ENCODE peak calls at places on chromosome 1, in ten cellular contexts. One of them, this sample, is unnamed.

GRCh38 chr1:81681570-81681969 is 119.2 kb upstream of the ADGRL2 start:
- DNase-seq in cerebellum: no peak
- DNase-seq in NCI-H748 treated with DMSO at 0.1 percent for 48 hours: no peak
- DNase-seq in psoas muscle: no peak
- DNase-seq in spleen: no peak
- DNase-seq in AG08396: no peak
- DNase-seq in NCI-H345: peak; percentile 9
- DNase-seq in adrenal gland: no peak
- DNase-seq in bronchial epithelial cell: peak; percentile 95
- DNase-seq in hippocampal formation: peak; percentile 7
- DNase-seq in this sample: no peak

GRCh38 chr1:50424940-50425375 is 1.7 kb upstream of the DMRTA2 start:
- DNase-seq in NCI-H748 treated with DMSO at 0.1 percent for 48 hours: no peak
- DNase-seq in adrenal gland: no peak
- DNase-seq in AG08396: no peak
- DNase-seq in cerebellum: no peak
- DNase-seq in NCI-H345: no peak
- DNase-seq in hippocampal formation: no peak
- DNase-seq in spleen: no peak
- DNase-seq in psoas muscle: no peak
- DNase-seq in bronchial epithelial cell: no peak
- DNase-seq in this sample: no peak

GRCh38 chr1:47894718-47895393 is 102.3 kb downstream of the TRABD2B start:
- DNase-seq in adrenal gland: peak; percentile 91
- DNase-seq in hippocampal formation: no peak
- DNase-seq in AG08396: no peak
- DNase-seq in psoas muscle: no peak
- DNase-seq in cerebellum: no peak
- DNase-seq in NCI-H345: no peak
- DNase-seq in bronchial epithelial cell: peak; percentile 86
- DNase-seq in NCI-H748 treated with DMSO at 0.1 percent for 48 hours: no peak
- DNase-seq in spleen: no peak
- DNase-seq in this sample: no peak

GRCh38 chr1:23930861-23931471 is 17.8 kb upstream of the CNR2 start:
- DNase-seq in spleen: no peak
- DNase-seq in NCI-H345: no peak
- DNase-seq in NCI-H748 treated with DMSO at 0.1 percent for 48 hours: no peak
- DNase-seq in adrenal gland: no peak
- DNase-seq in cerebellum: no peak
- DNase-seq in hippocampal formation: no peak
- DNase-seq in AG08396: peak; percentile 57
- DNase-seq in psoas muscle: no peak
- DNase-seq in bronchial epithelial cell: peak; percentile 83
- DNase-seq in this sample: no peak

GRCh38 chr1:117712598-117712997 is 106.8 kb downstream of the TENT5C start:
- DNase-seq in psoas muscle: no peak
- DNase-seq in spleen: no peak
- DNase-seq in bronchial epithelial cell: no peak
- DNase-seq in AG08396: no peak
- DNase-seq in NCI-H345: no peak
- DNase-seq in NCI-H748 treated with DMSO at 0.1 percent for 48 hours: no peak
- DNase-seq in cerebellum: no peak
- DNase-seq in hippocampal formation: no peak
- DNase-seq in adrenal gland: no peak
- DNase-seq in this sample: no peak

GRCh38 chr1:187714501-187714900 is 885.8 kb downstream of the PLA2G4A start:
- DNase-seq in NCI-H345: no peak
- DNase-seq in bronchial epithelial cell: peak; percentile 37
- DNase-seq in spleen: no peak
- DNase-seq in hippocampal formation: no peak
- DNase-seq in psoas muscle: no peak
- DNase-seq in NCI-H748 treated with DMSO at 0.1 percent for 48 hours: no peak
- DNase-seq in cerebellum: no peak
- DNase-seq in adrenal gland: no peak
- DNase-seq in AG08396: no peak
- DNase-seq in this sample: no peak

GRCh38 chr1:54937469-54937868 is 43.0 kb upstream of the TMEM61 start:
- DNase-seq in psoas muscle: no peak
- DNase-seq in spleen: no peak
- DNase-seq in bronchial epithelial cell: peak; percentile 73
- DNase-seq in NCI-H345: no peak
- DNase-seq in AG08396: no peak
- DNase-seq in adrenal gland: no peak
- DNase-seq in cerebellum: no peak
- DNase-seq in hippocampal formation: no peak
- DNase-seq in NCI-H748 treated with DMSO at 0.1 percent for 48 hours: no peak
- DNase-seq in this sample: no peak

GRCh38 chr1:18012686-18013085 is 94.9 kb upstream of the IGSF21 start:
- DNase-seq in NCI-H345: no peak
- DNase-seq in bronchial epithelial cell: no peak
- DNase-seq in hippocampal formation: no peak
- DNase-seq in NCI-H748 treated with DMSO at 0.1 percent for 48 hours: no peak
- DNase-seq in spleen: no peak
- DNase-seq in psoas muscle: no peak
- DNase-seq in AG08396: no peak
- DNase-seq in cerebellum: no peak
- DNase-seq in adrenal gland: no peak
- DNase-seq in this sample: no peak

GRCh38 chr1:110481968-110482623 is 31.1 kb downstream of the PROK1 start:
- DNase-seq in AG08396: no peak
- DNase-seq in hippocampal formation: no peak
- DNase-seq in NCI-H748 treated with DMSO at 0.1 percent for 48 hours: no peak
- DNase-seq in NCI-H345: no peak
- DNase-seq in adrenal gland: no peak
- DNase-seq in spleen: no peak
- DNase-seq in bronchial epithelial cell: no peak
- DNase-seq in psoas muscle: no peak
- DNase-seq in cerebellum: no peak
- DNase-seq in this sample: no peak

GRCh38 chr1:42844592-42845140 is 1.7 kb upstream of the ZNF691 start:
- DNase-seq in NCI-H748 treated with DMSO at 0.1 percent for 48 hours: no peak
- DNase-seq in NCI-H345: no peak
- DNase-seq in spleen: no peak
- DNase-seq in AG08396: peak; percentile 17
- DNase-seq in cerebellum: no peak
- DNase-seq in psoas muscle: no peak
- DNase-seq in hippocampal formation: no peak
- DNase-seq in adrenal gland: no peak
- DNase-seq in bronchial epithelial cell: peak; percentile 68
- DNase-seq in this sample: no peak

GRCh38 chr1:46027788-46028573 is 104.4 kb downstream of the PIK3R3 start:
- DNase-seq in bronchial epithelial cell: no peak
- DNase-seq in cerebellum: no peak
- DNase-seq in AG08396: no peak
- DNase-seq in hippocampal formation: no peak
- DNase-seq in NCI-H345: no peak
- DNase-seq in psoas muscle: no peak
- DNase-seq in NCI-H748 treated with DMSO at 0.1 percent for 48 hours: no peak
- DNase-seq in spleen: no peak
- DNase-seq in adrenal gland: no peak
- DNase-seq in this sample: no peak

GRCh38 chr1:233843523-233844204 is 60.8 kb upstream of the SLC35F3 start:
- DNase-seq in bronchial epithelial cell: no peak
- DNase-seq in spleen: no peak
- DNase-seq in NCI-H748 treated with DMSO at 0.1 percent for 48 hours: no peak
- DNase-seq in NCI-H345: no peak
- DNase-seq in AG08396: no peak
- DNase-seq in cerebellum: peak; percentile 2
- DNase-seq in hippocampal formation: no peak
- DNase-seq in psoas muscle: no peak
- DNase-seq in adrenal gland: no peak
- DNase-seq in this sample: no peak

GRCh38 chr1:35637401-35637809 is 3.9 kb downstream of the PSMB2 start:
- DNase-seq in adrenal gland: no peak
- DNase-seq in psoas muscle: no peak
- DNase-seq in AG08396: peak; percentile 18
- DNase-seq in bronchial epithelial cell: peak; percentile 48
- DNase-seq in hippocampal formation: peak; percentile 26
- DNase-seq in spleen: no peak
- DNase-seq in NCI-H345: no peak
- DNase-seq in NCI-H748 treated with DMSO at 0.1 percent for 48 hours: no peak
- DNase-seq in cerebellum: no peak
- DNase-seq in this sample: no peak

GRCh38 chr1:154849645-154850131 is 20.4 kb downstream of the KCNN3 start:
- DNase-seq in bronchial epithelial cell: no peak
- DNase-seq in psoas muscle: no peak
- DNase-seq in adrenal gland: no peak
- DNase-seq in NCI-H345: no peak
- DNase-seq in cerebellum: no peak
- DNase-seq in AG08396: no peak
- DNase-seq in spleen: no peak
- DNase-seq in hippocampal formation: no peak
- DNase-seq in NCI-H748 treated with DMSO at 0.1 percent for 48 hours: no peak
- DNase-seq in this sample: no peak

GRCh38 chr1:89363196-89363595 is 663 bp upstream of the GBP6 start:
- DNase-seq in adrenal gland: no peak
- DNase-seq in psoas muscle: no peak
- DNase-seq in AG08396: no peak
- DNase-seq in NCI-H748 treated with DMSO at 0.1 percent for 48 hours: no peak
- DNase-seq in NCI-H345: no peak
- DNase-seq in bronchial epithelial cell: peak; percentile 84
- DNase-seq in spleen: no peak
- DNase-seq in hippocampal formation: no peak
- DNase-seq in cerebellum: no peak
- DNase-seq in this sample: no peak

GRCh38 chr1:156282479-156283222 is at the start of gene SMG5:
- DNase-seq in cerebellum: peak; percentile 95
- DNase-seq in NCI-H345: peak; percentile 100
- DNase-seq in spleen: peak; percentile 98
- DNase-seq in AG08396: peak; percentile 97
- DNase-seq in adrenal gland: peak; percentile 98
- DNase-seq in psoas muscle: peak; percentile 98
- DNase-seq in hippocampal formation: peak; percentile 97
- DNase-seq in bronchial epithelial cell: peak; percentile 97
- DNase-seq in NCI-H748 treated with DMSO at 0.1 percent for 48 hours: peak; percentile 94
- DNase-seq in this sample: peak; percentile 98

GRCh38 chr1:24101796-24102580 is 9.9 kb downstream of the MYOM3 start:
- DNase-seq in psoas muscle: peak; percentile 38
- DNase-seq in NCI-H345: no peak
- DNase-seq in spleen: no peak
- DNase-seq in cerebellum: no peak
- DNase-seq in hippocampal formation: no peak
- DNase-seq in AG08396: no peak
- DNase-seq in NCI-H748 treated with DMSO at 0.1 percent for 48 hours: no peak
- DNase-seq in adrenal gland: no peak
- DNase-seq in bronchial epithelial cell: no peak
- DNase-seq in this sample: no peak

GRCh38 chr1:43339584-43340232 is 2.1 kb downstream of the MPL start:
- DNase-seq in NCI-H748 treated with DMSO at 0.1 percent for 48 hours: no peak
- DNase-seq in spleen: no peak
- DNase-seq in AG08396: no peak
- DNase-seq in NCI-H345: no peak
- DNase-seq in hippocampal formation: no peak
- DNase-seq in adrenal gland: no peak
- DNase-seq in bronchial epithelial cell: no peak
- DNase-seq in psoas muscle: no peak
- DNase-seq in cerebellum: no peak
- DNase-seq in this sample: no peak

GRCh38 chr1:25431495-25432363 is 1.0 kb downstream of the MACO1 start:
- DNase-seq in bronchial epithelial cell: no peak
- DNase-seq in NCI-H345: no peak
- DNase-seq in spleen: no peak
- DNase-seq in psoas muscle: peak; percentile 65
- DNase-seq in adrenal gland: peak; percentile 26
- DNase-seq in AG08396: no peak
- DNase-seq in NCI-H748 treated with DMSO at 0.1 percent for 48 hours: no peak
- DNase-seq in cerebellum: peak; percentile 36
- DNase-seq in hippocampal formation: no peak
- DNase-seq in this sample: no peak

GRCh38 chr1:53303175-53303574 is 24.7 kb downstream of the LRP8 start:
- DNase-seq in hippocampal formation: no peak
- DNase-seq in bronchial epithelial cell: no peak
- DNase-seq in psoas muscle: no peak
- DNase-seq in NCI-H748 treated with DMSO at 0.1 percent for 48 hours: no peak
- DNase-seq in AG08396: no peak
- DNase-seq in spleen: no peak
- DNase-seq in cerebellum: no peak
- DNase-seq in NCI-H345: no peak
- DNase-seq in adrenal gland: no peak
- DNase-seq in this sample: no peak

GRCh38 chr1:90779573-90779972 is 62.5 kb upstream of the BARHL2 start:
- DNase-seq in adrenal gland: no peak
- DNase-seq in NCI-H345: no peak
- DNase-seq in AG08396: no peak
- DNase-seq in cerebellum: no peak
- DNase-seq in bronchial epithelial cell: no peak
- DNase-seq in spleen: no peak
- DNase-seq in psoas muscle: no peak
- DNase-seq in hippocampal formation: no peak
- DNase-seq in NCI-H748 treated with DMSO at 0.1 percent for 48 hours: no peak
- DNase-seq in this sample: no peak

GRCh38 chr1:20219991-20220390 is 33.7 kb upstream of the PLA2G2C start:
- DNase-seq in bronchial epithelial cell: no peak
- DNase-seq in cerebellum: peak; percentile 24
- DNase-seq in adrenal gland: no peak
- DNase-seq in psoas muscle: no peak
- DNase-seq in spleen: no peak
- DNase-seq in AG08396: no peak
- DNase-seq in hippocampal formation: peak; percentile 34
- DNase-seq in NCI-H748 treated with DMSO at 0.1 percent for 48 hours: no peak
- DNase-seq in NCI-H345: no peak
- DNase-seq in this sample: no peak

GRCh38 chr1:180156201-180156600 is 1.5 kb downstream of the QSOX1 start:
- DNase-seq in AG08396: no peak
- DNase-seq in spleen: no peak
- DNase-seq in NCI-H748 treated with DMSO at 0.1 percent for 48 hours: no peak
- DNase-seq in hippocampal formation: no peak
- DNase-seq in cerebellum: no peak
- DNase-seq in psoas muscle: no peak
- DNase-seq in bronchial epithelial cell: no peak
- DNase-seq in adrenal gland: no peak
- DNase-seq in NCI-H345: no peak
- DNase-seq in this sample: no peak

This sample was measured in left lung.